ENCODE peak calls at places on chromosome 20, in five cellular contexts. Y is GM13977; K is stimulated activated CD8-positive, alpha-beta memory T cell treated with anti-CD3 and anti-CD28 coated beads, Interleukin-15, amount 100 ng/mL, for 48 hours; A is astrocyte; E is neural crest cell. P is an unnamed sample.

GRCh38 chr20:37841389-37841788 is 61.5 kb upstream of the VSTM2L start:
- DNase-seq in Y (no peak), K (no peak), A (no peak), E (no peak), P (no peak)

GRCh38 chr20:32285621-32286334 is 8.3 kb downstream of the KIF3B start:
- DNase-seq in Y (peak; percentile 62), K (peak; percentile 28), A (peak; percentile 34), E (no peak), P (peak; percentile 36)

GRCh38 chr20:2174067-2174466 is 72.4 kb downstream of the STK35 start:
- DNase-seq in Y (no peak), K (no peak), A (no peak), E (no peak), P (no peak)

GRCh38 chr20:50817776-50818172 is 22.9 kb downstream of the BCAS4 start:
- DNase-seq in Y (no peak), K (no peak), A (no peak), E (no peak), P (no peak)

GRCh38 chr20:44830523-44830922 is 20.2 kb upstream of the RIMS4 start:
- DNase-seq in Y (no peak), K (no peak), A (no peak), E (no peak), P (no peak)

GRCh38 chr20:33927703-33928102 is 66.0 kb upstream of the RALY start:
- DNase-seq in Y (no peak), K (no peak), A (no peak), E (no peak), P (no peak)

GRCh38 chr20:23420943-23421925 is at the start of gene NAPB:
- DNase-seq in Y (peak; percentile 96), K (peak; percentile 90), A (peak; percentile 77), E (peak; percentile 88), P (peak; percentile 88)

GRCh38 chr20:34246126-34246626 is 5.0 kb downstream of the ASIP start:
- DNase-seq in Y (no peak), K (no peak), A (no peak), E (no peak), P (no peak)

GRCh38 chr20:45997187-45997586 is 11.5 kb upstream of the MMP9 start:
- DNase-seq in Y (no peak), K (no peak), A (no peak), E (no peak), P (no peak)

GRCh38 chr20:18739785-18740184 is 73.8 kb upstream of the SCP2D1 start:
- DNase-seq in Y (no peak), K (no peak), A (peak; percentile 66), E (no peak), P (peak; percentile 70)

GRCh38 chr20:57361517-57361916 is 10.5 kb downstream of the RAE1 start:
- DNase-seq in Y (no peak), K (no peak), A (peak; percentile 85), E (no peak), P (peak; percentile 81)

GRCh38 chr20:17617212-17617867 is 47.5 kb downstream of the DSTN start:
- DNase-seq in Y (peak; percentile 72), K (peak; percentile 16), A (no peak), E (peak; percentile 67), P (peak; percentile 45)

GRCh38 chr20:46130534-46130933 is 12.4 kb downstream of the CD40 start:
- DNase-seq in Y (no peak), K (no peak), A (no peak), E (no peak), P (no peak)

GRCh38 chr20:14497004-14497403 is 159.6 kb upstream of the FLRT3 start:
- DNase-seq in Y (no peak), K (no peak), A (no peak), E (no peak), P (no peak)

GRCh38 chr20:46195264-46196038 is 77.3 kb downstream of the CD40 start:
- DNase-seq in Y (no peak), K (no peak), A (no peak), E (no peak), P (no peak)

GRCh38 chr20:17471606-17472187 is 59.5 kb downstream of the BFSP1 start:
- DNase-seq in Y (no peak), K (no peak), A (no peak), E (no peak), P (no peak)

GRCh38 chr20:45358282-45359068 is 4.5 kb upstream of the SYS1 start:
- DNase-seq in Y (no peak), K (no peak), A (peak; percentile 73), E (no peak), P (peak; percentile 74)

GRCh38 chr20:14093652-14094051 is 98.3 kb downstream of the MACROD2 start:
- DNase-seq in Y (no peak), K (no peak), A (no peak), E (no peak), P (no peak)

GRCh38 chr20:32761831-32762753 is at the start of gene DNMT3B:
- DNase-seq in Y (peak; percentile 93), K (peak; percentile 69), A (peak; percentile 55), E (peak; percentile 86), P (peak; percentile 74)

GRCh38 chr20:44532981-44533331 is 11.1 kb upstream of the SERINC3 start:
- DNase-seq in Y (no peak), K (no peak), A (peak; percentile 47), E (no peak), P (peak; percentile 54)

GRCh38 chr20:13953227-13953626 is 37.2 kb downstream of the SEL1L2 start:
- DNase-seq in Y (no peak), K (no peak), A (no peak), E (no peak), P (no peak)

GRCh38 chr20:44027686-44028340 is 113.2 kb downstream of the TOX2 start:
- DNase-seq in Y (no peak), K (no peak), A (no peak), E (no peak), P (no peak)

GRCh38 chr20:42754713-42755112 is 435.0 kb downstream of the PTPRT start:
- DNase-seq in Y (no peak), K (no peak), A (no peak), E (no peak), P (no peak)

GRCh38 chr20:54355631-54356280 is 119.6 kb upstream of the DOK5 start:
- DNase-seq in Y (no peak), K (no peak), A (no peak), E (no peak), P (peak; percentile 13)

GRCh38 chr20:37351689-37352610 is 6.0 kb downstream of the SRC start:
- DNase-seq in Y (no peak), K (no peak), A (no peak), E (no peak), P (no peak)

GRCh38 chr20:59808729-59809381 is 124.6 kb downstream of the SYCP2 start:
- DNase-seq in Y (no peak), K (no peak), A (no peak), E (no peak), P (no peak)

GRCh38 chr20:36775196-36775595 is 1.6 kb upstream of the DSN1 start:
- DNase-seq in Y (no peak), K (no peak), A (no peak), E (no peak), P (no peak)

GRCh38 chr20:3767434-3768341 is at the start of gene ADISSP:
- DNase-seq in Y (peak; percentile 99), K (peak; percentile 97), A (peak; percentile 92), E (peak; percentile 92), P (peak; percentile 98)

GRCh38 chr20:49450281-49450707 is 32.2 kb downstream of the KCNB1 start:
- DNase-seq in Y (no peak), K (no peak), A (peak; percentile 22), E (peak; percentile 11), P (no peak)

GRCh38 chr20:50625986-50626677 is 65.2 kb downstream of the RIPOR3 start:
- DNase-seq in Y (no peak), K (no peak), A (no peak), E (no peak), P (peak; percentile 49)

GRCh38 chr20:1819311-1820136 is 75.7 kb upstream of the SIRPA start:
- DNase-seq in Y (no peak), K (no peak), A (no peak), E (no peak), P (no peak)

GRCh38 chr20:36775826-36776225 is 2.3 kb upstream of the DSN1 start:
- DNase-seq in Y (no peak), K (no peak), A (no peak), E (no peak), P (no peak)